ENCODE peak calls at places on chromosome 21, in five cellular contexts. L is neuronal stem cell, E is H9, D is IMR-90, N is mesenchymal stem cell. A is an unnamed sample.

GRCh38 chr21:38244885-38245869 is 11.6 kb upstream of the KCNJ15 start:
- DNase-seq in L (no peak), E (no peak), D (peak; percentile 98), N (peak; percentile 93), A (no peak)

GRCh38 chr21:29376556-29376955 is 77.8 kb downstream of the BACH1 start:
- DNase-seq in L (no peak), E (peak; percentile 84), D (no peak), N (peak; percentile 42), A (peak; percentile 89)

GRCh38 chr21:35204125-35204524 is 155.0 kb upstream of the RUNX1 start:
- DNase-seq in L (no peak), E (no peak), D (peak; percentile 46), N (no peak), A (no peak)

GRCh38 chr21:15932681-15933200 is 203.0 kb downstream of the USP25 start:
- DNase-seq in L (no peak), E (no peak), D (no peak), N (no peak), A (no peak)

GRCh38 chr21:43611598-43612369 is 47.5 kb downstream of the HSF2BP start:
- DNase-seq in L (peak; percentile 32), E (peak; percentile 73), D (peak; percentile 95), N (peak; percentile 92), A (peak; percentile 73)

GRCh38 chr21:30408782-30409494 is 13.1 kb downstream of the KRTAP13-1 start:
- DNase-seq in L (peak; percentile 3), E (peak; percentile 98), D (no peak), N (peak; percentile 0), A (peak; percentile 99)

GRCh38 chr21:34367320-34367935 is 3.6 kb downstream of the KCNE2 start:
- DNase-seq in L (no peak), E (peak; percentile 50), D (peak; percentile 82), N (peak; percentile 78), A (peak; percentile 91)

GRCh38 chr21:26739189-26739588 is 106.0 kb downstream of the ADAMTS1 start:
- DNase-seq in L (no peak), E (no peak), D (peak; percentile 31), N (peak; percentile 57), A (peak; percentile 74)

GRCh38 chr21:28554660-28555475 is 437.8 kb downstream of the LTN1 start:
- DNase-seq in L (no peak), E (peak; percentile 41), D (peak; percentile 63), N (peak; percentile 70), A (peak; percentile 37)

GRCh38 chr21:25895565-25896205 is 160.9 kb downstream of the GABPA start:
- DNase-seq in L (no peak), E (no peak), D (peak; percentile 45), N (peak; percentile 60), A (no peak)

GRCh38 chr21:31667141-31667540 is 7.6 kb downstream of the SOD1 start:
- DNase-seq in L (no peak), E (no peak), D (no peak), N (no peak), A (no peak)

GRCh38 chr21:36028127-36029069 is 31.9 kb downstream of the SETD4 start:
- DNase-seq in L (peak; percentile 81), E (peak; percentile 86), D (peak; percentile 73), N (peak; percentile 66), A (peak; percentile 81)

GRCh38 chr21:18178509-18178908 is 66.1 kb upstream of the CHODL start:
- DNase-seq in L (no peak), E (no peak), D (no peak), N (no peak), A (no peak)

GRCh38 chr21:15775981-15776380 is 46.2 kb downstream of the USP25 start:
- DNase-seq in L (no peak), E (no peak), D (peak; percentile 89), N (peak; percentile 84), A (no peak)

GRCh38 chr21:15837603-15838002 is 107.8 kb downstream of the USP25 start:
- DNase-seq in L (no peak), E (no peak), D (peak; percentile 67), N (peak; percentile 74), A (no peak)

GRCh38 chr21:25453524-25453923 is 153.8 kb downstream of the MRPL39 start:
- DNase-seq in L (no peak), E (no peak), D (peak; percentile 13), N (no peak), A (no peak)

GRCh38 chr21:43370888-43371570 is 55.9 kb downstream of the SIK1 start:
- DNase-seq in L (no peak), E (no peak), D (no peak), N (no peak), A (no peak)

GRCh38 chr21:38813143-38813542 is 7.4 kb downstream of the ETS2 start:
- DNase-seq in L (no peak), E (peak; percentile 66), D (no peak), N (no peak), A (peak; percentile 97)

GRCh38 chr21:17454315-17455027 is 58.4 kb upstream of the CXADR start:
- DNase-seq in L (peak; percentile 90), E (peak; percentile 92), D (peak; percentile 92), N (peak; percentile 97), A (peak; percentile 97)

GRCh38 chr21:34336756-34337391 is 26.9 kb upstream of the KCNE2 start:
- DNase-seq in L (no peak), E (no peak), D (peak; percentile 87), N (peak; percentile 27), A (no peak)

GRCh38 chr21:15272171-15272570 is 207.4 kb upstream of the NRIP1 start:
- DNase-seq in L (no peak), E (no peak), D (no peak), N (no peak), A (no peak)

GRCh38 chr21:26844258-26845065 is 747 bp downstream of the ADAMTS1 start:
- DNase-seq in L (peak; percentile 44), E (peak; percentile 50), D (peak; percentile 22), N (peak; percentile 63), A (peak; percentile 48)

GRCh38 chr21:34996304-34997081 is 52.6 kb downstream of the RUNX1 start:
- DNase-seq in L (no peak), E (no peak), D (peak; percentile 41), N (peak; percentile 43), A (no peak)

GRCh38 chr21:31660134-31660565 is 657 bp downstream of the SOD1 start:
- DNase-seq in L (no peak), E (no peak), D (no peak), N (peak; percentile 37), A (peak; percentile 54)

GRCh38 chr21:25563399-25564116 is 43.7 kb downstream of the MRPL39 start:
- DNase-seq in L (no peak), E (no peak), D (no peak), N (peak; percentile 16), A (no peak)

GRCh38 chr21:30838536-30838935 is 9.0 kb upstream of the KRTAP7-1 start:
- DNase-seq in L (no peak), E (no peak), D (no peak), N (no peak), A (no peak)

GRCh38 chr21:35026153-35026499 is 23.0 kb downstream of the RUNX1 start:
- DNase-seq in L (no peak), E (no peak), D (no peak), N (no peak), A (no peak)

GRCh38 chr21:34642211-34643075 is 26.4 kb upstream of the CLIC6 start:
- DNase-seq in L (no peak), E (no peak), D (peak; percentile 18), N (peak; percentile 55), A (no peak)

DNA sequence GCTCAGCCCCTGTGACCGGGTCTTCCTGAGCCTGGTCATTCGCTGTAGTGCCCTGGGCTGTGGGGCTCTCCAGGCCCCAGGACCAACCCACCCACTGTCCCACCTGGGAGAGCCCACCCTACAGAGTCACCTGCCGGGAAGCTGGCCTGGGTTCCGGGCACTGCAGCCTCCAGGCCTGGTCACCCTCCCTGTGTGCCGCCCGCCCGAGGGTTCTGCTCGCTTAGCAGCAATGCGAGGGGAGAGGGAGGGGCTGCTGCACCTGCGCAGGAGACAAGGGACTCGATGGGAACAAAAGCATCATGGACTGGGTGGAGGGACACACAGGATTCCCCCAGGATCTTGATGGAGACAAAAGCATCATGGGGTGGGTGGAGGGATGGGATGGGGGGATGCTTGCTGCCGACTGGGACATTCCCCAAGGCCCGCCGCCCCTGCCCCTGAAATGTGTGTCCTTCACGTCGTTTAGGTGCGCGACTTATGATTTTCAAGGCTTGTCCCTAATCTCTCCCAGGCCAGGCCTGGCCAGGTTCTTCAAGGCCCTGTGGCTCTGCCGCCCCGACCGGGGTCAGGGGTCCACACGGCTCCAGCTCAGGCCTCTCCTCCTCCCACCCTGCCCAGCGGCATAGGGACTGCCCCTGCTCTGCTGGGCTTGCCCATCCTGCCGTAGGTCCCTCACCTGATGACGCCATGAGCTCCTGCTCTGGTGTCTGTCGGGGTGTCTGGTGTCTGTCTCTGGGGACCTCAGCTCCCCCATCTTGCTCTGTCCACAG is 1.7 kb downstream of the KRTAP10-8 start:
- DNase-seq in L (no peak), E (no peak), D (no peak), N (no peak), A (no peak)
- H4K8ac ChIP-seq in L (peak overlapping the region; percentile 93), E (no peak overlapping the region), D (no peak overlapping the region), N (no peak overlapping the region), A (no peak overlapping the region)

GRCh38 chr21:33286600-33287456 is 20.7 kb downstream of the IL10RB start:
- DNase-seq in L (no peak), E (no peak), D (peak; percentile 70), N (peak; percentile 3), A (peak; percentile 32)
- H3K4me2 ChIP-seq in L (no peak overlapping the region), E (no peak overlapping the region), D (peak overlapping the region; percentile 8), N (no peak overlapping the region), A (no peak overlapping the region)

DNA sequence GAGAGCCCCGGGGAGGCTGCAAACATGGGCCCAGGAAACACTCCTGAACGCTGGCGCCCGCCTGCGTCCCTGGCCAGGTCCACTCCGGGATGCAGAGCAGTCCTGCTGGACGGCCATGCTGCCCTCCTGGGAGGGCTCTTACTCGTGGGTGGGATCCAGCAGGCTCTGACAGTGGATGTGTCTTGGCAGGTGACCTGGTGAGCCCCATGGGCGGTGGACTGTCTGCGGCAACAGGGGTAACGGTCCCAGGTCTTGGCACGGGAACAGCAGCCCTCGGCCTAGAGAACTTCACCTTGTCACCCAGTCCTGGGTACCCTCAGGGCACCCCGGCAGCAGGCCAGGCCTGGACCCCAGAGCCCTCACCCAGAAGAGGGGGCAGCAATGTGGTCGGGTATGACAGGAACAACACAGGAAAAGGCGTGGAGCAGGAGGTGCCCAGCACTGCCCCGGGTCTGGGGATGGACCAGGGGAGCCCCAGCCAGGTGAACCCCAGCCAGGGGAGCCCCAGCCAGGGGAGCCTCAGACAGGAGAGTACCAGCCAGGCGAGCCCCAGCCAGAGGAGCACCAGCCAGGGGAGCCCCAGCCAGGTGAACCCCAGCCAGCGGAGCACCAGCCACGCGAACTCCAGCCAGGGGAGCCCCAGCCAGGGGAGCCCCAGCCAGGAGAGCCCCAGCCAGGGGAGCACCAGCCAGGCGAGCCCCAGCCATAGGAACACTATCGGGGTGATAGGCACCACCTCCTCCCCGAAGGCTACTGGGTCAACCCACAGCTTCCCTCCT is 39.8 kb downstream of the UMODL1 start:
- DNase-seq in L (no peak), E (no peak), D (no peak), N (no peak), A (no peak)
- H4K8ac ChIP-seq in L (no peak overlapping the region), E (no peak overlapping the region), D (no peak overlapping the region), N (no peak overlapping the region), A (no peak overlapping the region)

GRCh38 chr21:45516071-45516670 is 26.1 kb downstream of the SLC19A1 start:
- DNase-seq in L (no peak), E (no peak), D (no peak), N (no peak), A (no peak)
- H3K4me2 ChIP-seq in L (no peak overlapping the region), E (no peak overlapping the region), D (no peak overlapping the region), N (no peak overlapping the region), A (no peak overlapping the region)